ENCODE peak calls at places on chromosomes 5 and 9, in ten cellular contexts. A, U, E, F, G, M, P, L, H and Q are unnamed samples.
A peak's percentile ranks its signal among the peaks of the same experiment; 100 is the strongest.

GRCh38 chr9:32716955-32717354 is 66.4 kb upstream of the TMEM215 start:
- DNase-seq in E (no peak), P (no peak), F (no peak), G (no peak), M (no peak), U (no peak), A (no peak), L (no peak), H (no peak), Q (no peak)

GRCh38 chr9:95896580-95896979 is 21.1 kb downstream of the ERCC6L2 start:
- DNase-seq in H (no peak), U (no peak), L (no peak), A (no peak), E (no peak), F (no peak), G (no peak), P (no peak), M (no peak), Q (no peak)

GRCh38 chr9:133542002-133542401 is 7.5 kb downstream of the ADAMTSL2 start:
- DNase-seq in U (no peak), A (no peak), P (no peak), G (no peak), M (no peak), E (no peak), L (no peak), F (no peak), H (no peak), Q (no peak)

GRCh38 chr9:125966456-125966855 is 219.3 kb downstream of the PBX3 start:
- DNase-seq in F (no peak), E (no peak), U (no peak), H (no peak), G (no peak), M (no peak), A (peak; percentile 8), P (no peak), L (no peak), Q (no peak)

GRCh38 chr5:67374378-67374777 is 177.8 kb upstream of the CD180 start:
- DNase-seq in E (no peak), A (no peak), G (no peak), L (no peak), P (no peak), H (no peak), M (no peak), U (no peak), F (no peak), Q (no peak)

GRCh38 chr9:93452710-93453046 is 703 bp downstream of the FAM120AOS start:
- DNase-seq in G (peak; percentile 14), M (no peak), U (no peak), P (no peak), A (no peak), F (peak; percentile 47), L (no peak), E (no peak), H (no peak), Q (peak; percentile 22)

GRCh38 chr5:124651663-124652513 is 94.6 kb downstream of the ZNF608 start:
- DNase-seq in F (peak; percentile 92), E (peak; percentile 85), U (no peak), P (peak; percentile 76), L (peak; percentile 77), H (no peak), A (no peak), G (peak; percentile 87), M (peak; percentile 95), Q (peak; percentile 75)

GRCh38 chr9:131714161-131714646 is 25.7 kb downstream of the RAPGEF1 start:
- DNase-seq in L (peak; percentile 80), A (peak; percentile 91), M (peak; percentile 76), G (no peak), U (no peak), E (peak; percentile 92), P (peak; percentile 94), F (peak; percentile 72), H (peak; percentile 92), Q (no peak)

GRCh38 chr9:84867171-84867570 is 197.6 kb downstream of the NTRK2 start:
- DNase-seq in F (no peak), G (no peak), U (no peak), P (no peak), A (no peak), L (no peak), H (no peak), E (no peak), M (no peak), Q (no peak)

GRCh38 chr9:132164604-132165362 is 2.9 kb downstream of the NTNG2 start:
- DNase-seq in L (peak; percentile 33), G (no peak), M (peak; percentile 88), H (peak; percentile 91), P (peak; percentile 89), F (no peak), E (peak; percentile 87), A (no peak), U (no peak), Q (no peak)

GRCh38 chr5:92695123-92696084 is 885.6 kb downstream of the NR2F1-AS1 start:
- DNase-seq in A (no peak), U (no peak), G (no peak), E (no peak), F (no peak), H (no peak), P (no peak), M (no peak), L (no peak), Q (no peak)

GRCh38 chr9:137252555-137253506 is 1.7 kb downstream of the STPG3 start:
- DNase-seq in L (no peak), H (no peak), E (no peak), P (no peak), U (no peak), G (no peak), F (no peak), M (no peak), A (no peak), Q (no peak)

GRCh38 chr5:38551020-38552017 is 5.1 kb downstream of the LIFR start:
- DNase-seq in L (peak; percentile 54), M (peak; percentile 73), E (peak; percentile 62), P (peak; percentile 71), F (peak; percentile 41), U (no peak), G (peak; percentile 85), H (peak; percentile 78), A (peak; percentile 73), Q (peak; percentile 20)

GRCh38 chr5:153066281-153066680 is 424.2 kb upstream of the GRIA1 start:
- DNase-seq in G (no peak), F (no peak), M (no peak), A (no peak), P (no peak), L (no peak), H (no peak), U (no peak), E (no peak), Q (no peak)